ENCODE peak calls at places on chromosomes 11 and 22, in ten cellular contexts. One of them, this sample, is unnamed. For H3K4me1, the result is how much of the 10 kb centered on the place peaks cover.

GRCh38 chr22:32987081-32987631 is 71.0 kb downstream of the SYN3 start:
- DNase-seq in adrenal gland: peak
- DNase-seq in thoracic aorta: no peak
- DNase-seq in IMR-90: no peak
- DNase-seq in mammary epithelial cell: peak
- DNase-seq in sigmoid colon: no peak
- DNase-seq in A549: no peak
- DNase-seq in GM23338: peak
- DNase-seq in PC-3: no peak
- DNase-seq in HepG2: no peak
- DNase-seq in this sample: peak

GRCh38 chr22:38222797-38223119 is 21.0 kb downstream of the MAFF start:
- DNase-seq in PC-3: no peak
- DNase-seq in sigmoid colon: no peak
- DNase-seq in thoracic aorta: no peak
- DNase-seq in HepG2: no peak
- DNase-seq in adrenal gland: no peak
- DNase-seq in A549: no peak
- DNase-seq in IMR-90: no peak
- DNase-seq in mammary epithelial cell: peak
- DNase-seq in GM23338: no peak
- DNase-seq in this sample: no peak

GRCh38 chr11:125072210-125072960 is 9.3 kb downstream of the SLC37A2 start:
- DNase-seq in PC-3: no peak
- DNase-seq in HepG2: peak
- DNase-seq in GM23338: no peak
- DNase-seq in A549: no peak
- DNase-seq in thoracic aorta: no peak
- DNase-seq in IMR-90: no peak
- DNase-seq in adrenal gland: no peak
- DNase-seq in sigmoid colon: peak
- DNase-seq in mammary epithelial cell: no peak
- DNase-seq in this sample: no peak

GRCh38 chr11:117203069-117203407 is 3.9 kb downstream of the TAGLN start:
- DNase-seq in IMR-90: no peak
- DNase-seq in thoracic aorta: no peak
- DNase-seq in sigmoid colon: no peak
- DNase-seq in PC-3: no peak
- DNase-seq in adrenal gland: no peak
- DNase-seq in GM23338: no peak
- DNase-seq in HepG2: no peak
- DNase-seq in mammary epithelial cell: no peak
- DNase-seq in A549: no peak
- DNase-seq in this sample: no peak

GRCh38 chr22:39308614-39309363 is 10.6 kb downstream of the RPL3 start:
- DNase-seq in GM23338: peak
- DNase-seq in thoracic aorta: no peak
- DNase-seq in HepG2: no peak
- DNase-seq in IMR-90: peak
- DNase-seq in mammary epithelial cell: peak
- DNase-seq in PC-3: peak
- DNase-seq in A549: peak
- DNase-seq in sigmoid colon: peak
- DNase-seq in adrenal gland: peak
- DNase-seq in this sample: peak

GRCh38 chr11:47867821-47868220 is 19.7 kb upstream of the NUP160 start:
- DNase-seq in sigmoid colon: no peak
- DNase-seq in adrenal gland: no peak
- DNase-seq in thoracic aorta: no peak
- DNase-seq in mammary epithelial cell: no peak
- DNase-seq in A549: no peak
- DNase-seq in IMR-90: peak
- DNase-seq in PC-3: no peak
- DNase-seq in HepG2: no peak
- DNase-seq in GM23338: no peak
- DNase-seq in this sample: no peak

GRCh38 chr11:86698634-86699033 is 26.2 kb upstream of the ME3 start:
- DNase-seq in adrenal gland: no peak
- DNase-seq in GM23338: no peak
- DNase-seq in mammary epithelial cell: no peak
- DNase-seq in HepG2: no peak
- DNase-seq in IMR-90: no peak
- DNase-seq in A549: no peak
- DNase-seq in PC-3: no peak
- DNase-seq in thoracic aorta: no peak
- DNase-seq in sigmoid colon: no peak
- DNase-seq in this sample: no peak

GRCh38 chr11:3160252-3161031 is 4.7 kb downstream of the OSBPL5 start:
- DNase-seq in GM23338: peak
- DNase-seq in sigmoid colon: peak
- DNase-seq in adrenal gland: peak
- DNase-seq in thoracic aorta: peak
- DNase-seq in IMR-90: peak
- DNase-seq in mammary epithelial cell: peak
- DNase-seq in HepG2: no peak
- DNase-seq in A549: no peak
- DNase-seq in PC-3: no peak
- DNase-seq in this sample: peak

GRCh38 chr11:86244063-86244521 is 461 bp upstream of the EED start:
- DNase-seq in HepG2: peak
- DNase-seq in GM23338: peak
- DNase-seq in IMR-90: peak
- DNase-seq in thoracic aorta: peak
- DNase-seq in mammary epithelial cell: peak
- DNase-seq in PC-3: peak
- DNase-seq in A549: peak
- DNase-seq in sigmoid colon: peak
- DNase-seq in adrenal gland: peak
- DNase-seq in this sample: peak

GRCh38 chr11:66069715-66070603 is at the start of gene PACS1:
- DNase-seq in PC-3: peak
- DNase-seq in thoracic aorta: no peak
- DNase-seq in sigmoid colon: peak
- DNase-seq in HepG2: peak
- DNase-seq in GM23338: peak
- DNase-seq in A549: peak
- DNase-seq in mammary epithelial cell: peak
- DNase-seq in adrenal gland: peak
- DNase-seq in IMR-90: peak
- DNase-seq in this sample: peak

GRCh38 chr11:66071326-66071870 is 1.3 kb downstream of the PACS1 start:
- DNase-seq in sigmoid colon: no peak
- DNase-seq in GM23338: no peak
- DNase-seq in PC-3: no peak
- DNase-seq in mammary epithelial cell: peak
- DNase-seq in HepG2: no peak
- DNase-seq in IMR-90: no peak
- DNase-seq in thoracic aorta: no peak
- DNase-seq in adrenal gland: no peak
- DNase-seq in A549: no peak
- DNase-seq in this sample: peak

GRCh38 chr11:66073669-66074068 is 3.6 kb downstream of the PACS1 start:
- DNase-seq in thoracic aorta: no peak
- DNase-seq in sigmoid colon: no peak
- DNase-seq in mammary epithelial cell: no peak
- DNase-seq in HepG2: no peak
- DNase-seq in adrenal gland: no peak
- DNase-seq in A549: no peak
- DNase-seq in PC-3: no peak
- DNase-seq in GM23338: no peak
- DNase-seq in IMR-90: no peak
- DNase-seq in this sample: peak

GRCh38 chr11:66070604-66071325 is 693 bp downstream of the PACS1 start:
- DNase-seq in IMR-90: peak
- DNase-seq in PC-3: peak
- DNase-seq in GM23338: peak
- DNase-seq in thoracic aorta: no peak
- DNase-seq in adrenal gland: peak
- DNase-seq in mammary epithelial cell: peak
- DNase-seq in A549: peak
- DNase-seq in HepG2: no peak
- DNase-seq in sigmoid colon: peak
- DNase-seq in this sample: peak

GRCh38 chr11:66072518-66072917 is 2.4 kb downstream of the PACS1 start:
- DNase-seq in mammary epithelial cell: no peak
- DNase-seq in thoracic aorta: no peak
- DNase-seq in HepG2: no peak
- DNase-seq in PC-3: no peak
- DNase-seq in GM23338: no peak
- DNase-seq in sigmoid colon: no peak
- DNase-seq in A549: no peak
- DNase-seq in IMR-90: no peak
- DNase-seq in adrenal gland: no peak
- DNase-seq in this sample: peak
- H3K27ac ChIP-seq in mammary epithelial cell: no peak
- H3K27ac ChIP-seq in thoracic aorta: no peak
- H3K27ac ChIP-seq in HepG2: no peak
- H3K27ac ChIP-seq in PC-3: no peak
- H3K27ac ChIP-seq in GM23338: no peak
- H3K27ac ChIP-seq in sigmoid colon: no peak
- H3K27ac ChIP-seq in A549: peak
- H3K27ac ChIP-seq in IMR-90: no peak
- H3K27ac ChIP-seq in adrenal gland: no peak
- H3K27ac ChIP-seq in this sample: no peak

GRCh38 chr11:78350101-78350645 is 67.4 kb downstream of the GAB2 start:
- DNase-seq in IMR-90: peak
- DNase-seq in GM23338: peak
- DNase-seq in mammary epithelial cell: no peak
- DNase-seq in thoracic aorta: no peak
- DNase-seq in sigmoid colon: peak
- DNase-seq in PC-3: no peak
- DNase-seq in A549: no peak
- DNase-seq in HepG2: no peak
- DNase-seq in adrenal gland: no peak
- DNase-seq in this sample: no peak
- H3K4me1 ChIP-seq in IMR-90: under half
- H3K4me1 ChIP-seq in GM23338: under half
- H3K4me1 ChIP-seq in mammary epithelial cell: under half
- H3K4me1 ChIP-seq in thoracic aorta: half or more
- H3K4me1 ChIP-seq in sigmoid colon: under half
- H3K4me1 ChIP-seq in PC-3: under half
- H3K4me1 ChIP-seq in A549: under half
- H3K4me1 ChIP-seq in HepG2: under half
- H3K4me1 ChIP-seq in adrenal gland: under half
- H3K4me1 ChIP-seq in this sample: under half

GRCh38 chr22:26513852-26514251 is 1.6 kb upstream of the TFIP11 start:
- DNase-seq in sigmoid colon: no peak
- DNase-seq in adrenal gland: no peak
- DNase-seq in mammary epithelial cell: no peak
- DNase-seq in HepG2: no peak
- DNase-seq in GM23338: no peak
- DNase-seq in PC-3: no peak
- DNase-seq in IMR-90: no peak
- DNase-seq in A549: no peak
- DNase-seq in thoracic aorta: no peak
- DNase-seq in this sample: no peak
- H3K27ac ChIP-seq in sigmoid colon: no peak
- H3K27ac ChIP-seq in adrenal gland: no peak
- H3K27ac ChIP-seq in mammary epithelial cell: no peak
- H3K27ac ChIP-seq in HepG2: no peak
- H3K27ac ChIP-seq in GM23338: no peak
- H3K27ac ChIP-seq in PC-3: no peak
- H3K27ac ChIP-seq in IMR-90: no peak
- H3K27ac ChIP-seq in A549: no peak
- H3K27ac ChIP-seq in thoracic aorta: no peak
- H3K27ac ChIP-seq in this sample: no peak

DNA sequence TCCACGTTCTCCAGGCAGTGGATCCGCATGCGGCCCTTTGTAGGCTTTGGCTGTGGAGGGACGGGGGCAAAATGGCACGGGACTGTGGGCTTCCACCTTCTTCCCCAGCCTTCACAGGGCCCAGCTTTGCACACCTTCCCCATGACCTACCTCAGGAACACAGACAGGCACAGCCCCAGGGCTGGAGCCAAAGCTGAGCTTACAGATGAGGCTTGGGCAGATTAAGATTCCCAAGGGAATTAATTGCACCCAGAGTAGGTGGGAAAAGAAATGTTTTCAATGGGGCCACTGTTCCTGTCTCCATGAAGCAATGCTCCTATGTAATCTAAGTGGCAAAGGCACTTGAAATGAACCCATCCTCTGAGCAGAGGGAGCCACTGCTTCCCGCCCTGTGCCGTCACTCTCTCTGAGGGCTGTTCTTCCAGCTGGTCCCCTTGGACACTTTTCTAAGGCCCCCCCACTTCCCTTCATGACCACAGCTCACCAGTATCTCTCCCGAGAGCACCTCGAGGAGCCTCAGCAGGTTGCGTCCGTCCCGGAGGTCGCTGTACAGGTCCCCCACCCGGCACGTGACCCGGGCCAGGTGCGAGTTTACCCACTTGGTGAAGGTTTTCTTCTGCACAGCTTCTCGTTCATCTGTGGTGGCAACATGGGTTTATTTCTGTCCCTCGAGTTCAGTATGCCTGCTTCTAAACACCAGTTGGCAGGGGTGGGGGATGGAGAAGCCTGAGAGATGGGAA is 13.5 kb downstream of the SPTBN2 start:
- DNase-seq in adrenal gland: no peak
- DNase-seq in A549: no peak
- DNase-seq in GM23338: no peak
- DNase-seq in mammary epithelial cell: no peak
- DNase-seq in IMR-90: no peak
- DNase-seq in HepG2: no peak
- DNase-seq in thoracic aorta: no peak
- DNase-seq in sigmoid colon: no peak
- DNase-seq in PC-3: no peak
- DNase-seq in this sample: no peak
- H3K4me1 ChIP-seq in adrenal gland: under half
- H3K4me1 ChIP-seq in A549: under half
- H3K4me1 ChIP-seq in GM23338: under half
- H3K4me1 ChIP-seq in mammary epithelial cell: under half
- H3K4me1 ChIP-seq in IMR-90: under half
- H3K4me1 ChIP-seq in HepG2: under half
- H3K4me1 ChIP-seq in thoracic aorta: under half
- H3K4me1 ChIP-seq in sigmoid colon: under half
- H3K4me1 ChIP-seq in PC-3: under half
- H3K4me1 ChIP-seq in this sample: under half

This sample was measured in SJSA1.